ENCODE peak calls at places on chromosomes 4 and X, in ten cellular contexts. T is fibroblast of villous mesenchyme, C is right atrium auricular region, V is GM12865, A is brain microvascular endothelial cell, E is WTC11, R is epithelial cell of esophagus, N is AG04449, H is endothelial cell, L is fibroblast of pulmonary artery. G is an unnamed sample.

GRCh38 chr4:40525811-40526598 is 103.7 kb downstream of the RBM47 start:
- DNase-seq in R (peak; percentile 82), V (no peak), N (peak; percentile 41), A (peak; percentile 57), L (peak; percentile 94), T (peak; percentile 91), C (peak; percentile 76), H (no peak), E (peak; percentile 36), G (no peak)

GRCh38 chr4:717601-718320 is 12.1 kb downstream of the PCGF3 start:
- DNase-seq in L (no peak), R (no peak), V (no peak), E (no peak), N (no peak), A (no peak), H (no peak), T (no peak), C (no peak), G (no peak)

GRCh38 chrX:124028177-124028576 is 66.7 kb downstream of the STAG2 start:
- DNase-seq in T (no peak), L (peak; percentile 33), V (no peak), E (no peak), H (no peak), N (no peak), R (peak; percentile 46), A (peak; percentile 28), C (no peak), G (no peak)

GRCh38 chr4:120018786-120019185 is 47.9 kb downstream of the MAD2L1 start:
- DNase-seq in A (no peak), T (peak; percentile 8), N (no peak), C (no peak), H (no peak), R (no peak), V (no peak), E (no peak), L (no peak), G (no peak)

GRCh38 chr4:76764251-76764650 is 133.7 kb downstream of the SOWAHB start:
- DNase-seq in R (peak; percentile 41), E (no peak), L (peak; percentile 79), H (no peak), A (peak; percentile 43), T (peak; percentile 76), C (no peak), N (no peak), V (no peak), G (no peak)

GRCh38 chr4:153468587-153468986 is 2.4 kb downstream of the TMEM131L start:
- DNase-seq in E (no peak), T (no peak), L (no peak), H (no peak), N (no peak), R (no peak), A (no peak), C (no peak), V (peak; percentile 93), G (no peak)

GRCh38 chr4:101075536-101075935 is 271.8 kb downstream of the PPP3CA start:
- DNase-seq in T (no peak), R (no peak), L (no peak), A (no peak), C (no peak), H (no peak), V (no peak), E (no peak), N (no peak), G (no peak)

GRCh38 chr4:70634482-70634881 is 5.9 kb downstream of the ENAM start:
- DNase-seq in L (no peak), N (no peak), C (no peak), A (no peak), R (peak; percentile 20), E (no peak), T (no peak), H (no peak), V (no peak), G (no peak)

GRCh38 chr4:183602444-183603102 is 56.4 kb downstream of the RWDD4 start:
- DNase-seq in N (no peak), V (peak; percentile 20), H (no peak), L (peak; percentile 44), R (peak; percentile 53), A (no peak), E (no peak), T (peak; percentile 45), C (no peak), G (no peak)

GRCh38 chrX:140762061-140762460 is 52.5 kb downstream of the LINC00632 start:
- DNase-seq in A (peak; percentile 69), C (peak; percentile 66), V (peak; percentile 31), E (peak; percentile 39), H (peak; percentile 49), L (peak; percentile 78), N (no peak), R (peak; percentile 57), T (peak; percentile 52), G (peak; percentile 52)

GRCh38 chrX:45851434-45851991 is 650.8 kb upstream of the DIPK2B start:
- DNase-seq in N (no peak), L (no peak), T (peak; percentile 20), H (peak; percentile 28), A (no peak), C (no peak), E (peak; percentile 66), R (peak; percentile 86), V (no peak), G (peak; percentile 3)

GRCh38 chrX:9189286-9189685 is 155.4 kb upstream of the FAM9B start:
- DNase-seq in C (no peak), R (no peak), L (no peak), V (no peak), A (no peak), E (no peak), H (no peak), N (no peak), T (no peak), G (no peak)

DNA sequence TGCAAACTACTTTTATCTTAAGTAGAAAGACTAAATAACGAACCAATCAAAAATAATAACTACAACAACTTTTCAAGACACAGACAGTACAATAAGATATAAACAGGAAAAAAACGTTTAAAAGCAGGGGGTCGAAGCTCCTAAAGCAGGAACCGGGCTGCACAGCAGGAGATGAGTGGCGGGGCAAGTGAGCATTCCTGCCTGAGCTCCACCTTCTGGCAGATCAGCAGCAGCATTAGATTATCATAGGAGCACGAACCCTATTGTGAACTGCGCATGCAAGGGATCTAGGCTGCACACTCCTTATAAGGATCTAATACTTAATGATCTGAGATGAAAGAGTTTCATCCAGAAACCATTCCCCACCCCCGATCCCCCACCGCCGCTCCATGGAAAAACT is 146.2 kb downstream of the TEX11 start:
- DNase-seq in E (peak; percentile 33), A (no peak), L (no peak), H (peak; percentile 3), T (no peak), C (no peak), N (no peak), R (peak; percentile 5), V (no peak), G (no peak)
- TF ChIP-seq CTCF in E (no peak), A (peak; percentile 8), L (no peak), H (no peak), T (no peak), C (no peak), N (no peak), R (no peak), V (no peak), G (no peak)

GRCh38 chr4:145937021-145937861 is 1.4 kb downstream of the ZNF827 start:
- DNase-seq in R (peak; percentile 34), L (peak; percentile 68), N (no peak), A (peak; percentile 73), T (peak; percentile 61), H (peak; percentile 63), C (no peak), E (peak; percentile 66), V (peak; percentile 72), G (peak; percentile 48)

GRCh38 chr4:145934434-145935047 is 4.1 kb downstream of the ZNF827 start:
- DNase-seq in T (no peak), E (no peak), L (no peak), C (no peak), H (no peak), R (no peak), A (no peak), V (peak; percentile 17), N (no peak), G (no peak)

GRCh38 chr4:145935253-145936141 is 3.1 kb downstream of the ZNF827 start:
- DNase-seq in H (peak; percentile 26), C (no peak), V (peak; percentile 90), R (no peak), L (peak; percentile 33), T (peak; percentile 44), A (no peak), E (peak; percentile 52), N (no peak), G (peak; percentile 60)

GRCh38 chr4:145937990-145938611 is 522 bp downstream of the ZNF827 start:
- DNase-seq in N (no peak), L (peak; percentile 38), T (no peak), C (no peak), V (peak; percentile 64), E (peak; percentile 29), R (peak; percentile 47), H (peak; percentile 11), A (peak; percentile 22), G (peak; percentile 3)

DNA sequence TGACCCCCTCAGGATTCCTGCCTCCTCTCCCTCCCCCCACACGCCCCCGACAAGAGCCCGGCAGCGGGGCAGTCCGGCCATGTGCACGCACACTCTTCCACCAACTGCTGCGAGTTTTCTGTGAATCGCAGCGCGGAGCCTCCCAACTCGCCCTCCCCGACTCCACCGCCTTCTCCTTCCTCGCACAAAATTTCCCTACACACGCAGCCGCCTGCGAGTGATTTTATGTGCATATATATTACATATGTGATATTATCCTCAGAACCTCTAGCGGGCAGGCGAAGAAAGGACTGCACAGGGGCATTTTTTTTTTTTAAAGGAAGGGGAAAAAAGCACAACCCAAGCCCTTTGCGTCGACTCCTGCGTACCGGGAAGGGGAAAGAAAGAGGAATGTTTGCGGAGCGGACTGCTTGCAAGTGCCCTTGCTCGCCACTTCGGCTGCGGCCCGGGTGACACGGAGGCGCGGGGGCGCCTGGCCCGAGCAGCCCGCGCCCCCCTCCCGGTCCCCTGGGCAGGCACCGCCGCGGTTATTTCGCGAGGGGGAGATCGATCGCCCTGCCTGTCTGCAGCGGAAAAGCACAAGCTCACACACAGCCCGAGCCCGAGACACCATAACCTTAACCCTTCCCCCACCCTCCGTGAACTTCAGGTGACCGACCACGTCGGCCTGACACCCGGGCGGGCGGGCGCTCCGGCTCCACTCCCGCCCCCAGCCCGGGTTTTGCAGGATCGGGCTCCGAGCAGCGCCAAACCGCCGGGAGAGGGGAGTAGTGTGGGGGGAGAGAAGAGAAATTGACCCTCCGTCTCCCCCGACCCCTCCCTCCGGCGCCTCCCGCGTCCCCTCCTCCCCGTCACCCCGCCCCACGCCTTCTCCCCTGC is 2.2 kb downstream of the ZNF827 start:
- DNase-seq in H (peak; percentile 75), E (peak; percentile 78), A (peak; percentile 65), N (no peak), R (peak; percentile 59), C (no peak), T (peak; percentile 68), V (peak; percentile 92), L (peak; percentile 79), G (peak; percentile 45)
- TF ChIP-seq CTCF in H (peak; percentile 16), E (no peak), A (peak; percentile 53), N (no peak), R (peak; percentile 36), C (peak; percentile 43), T (peak; percentile 28), V (peak; percentile 24), L (peak; percentile 28), G (peak; percentile 51)

GRCh38 chrX:155966876-155967275 is 30.6 kb upstream of the IL9R start:
- DNase-seq in N (no peak), R (peak; percentile 11), H (no peak), E (peak; percentile 39), V (peak; percentile 72), C (no peak), L (peak; percentile 7), T (peak; percentile 19), A (no peak), G (peak; percentile 6)
- TF ChIP-seq CTCF in N (no peak), R (no peak), H (no peak), E (no peak), V (peak; percentile 58), C (no peak), L (peak; percentile 2), T (peak; percentile 39), A (peak; percentile 36), G (peak; percentile 56)

GRCh38 chr4:156677136-156677535 is 294.5 kb downstream of the PDGFC start:
- DNase-seq in R (peak; percentile 64), E (peak; percentile 17), A (peak; percentile 42), V (peak; percentile 63), N (no peak), T (peak; percentile 58), L (peak; percentile 65), H (peak; percentile 30), C (no peak), G (no peak)
- TF ChIP-seq CTCF in R (peak; percentile 37), E (peak; percentile 50), A (peak; percentile 52), V (peak; percentile 37), N (peak; percentile 17), T (peak; percentile 57), L (peak; percentile 43), H (peak; percentile 55), C (peak; percentile 38), G (peak; percentile 62)